ENCODE peak calls at places on chromosomes 7 and 10, in six cellular contexts. V is epithelial cell of proximal tubule; X is stimulated activated CD4-positive, alpha-beta T cell treated with anti-CD3 and anti-CD28 coated beads, TNF-alpha, amount 100 ng/mL, for 24 hours; B is body of pancreas; I is stimulated activated CD8-positive, alpha-beta memory T cell treated with anti-CD3 and anti-CD28 coated beads, Interleukin-15, amount 100 ng/mL, for 24 hours; D is NCI-H2171 treated with DMSO at 0.1 percent for 48 hours. Y is an unnamed sample.

GRCh38 chr10:95675403-95676116 is 18.2 kb downstream of the TCTN3 start:
- DNase-seq in V (no peak), X (no peak), B (no peak), I (no peak), D (no peak), Y (no peak)

GRCh38 chr10:45581497-45582385 is 90.8 kb downstream of the ZFAND4 start:
- DNase-seq in V (no peak), X (no peak), B (no peak), I (no peak), D (no peak), Y (no peak)

GRCh38 chr10:114181971-114182370 is 2.8 kb downstream of the TDRD1 start:
- DNase-seq in V (no peak), X (no peak), B (peak; percentile 89), I (no peak), D (no peak), Y (no peak)

GRCh38 chr10:761376-761775 is 71.9 kb upstream of the DIP2C start:
- DNase-seq in V (no peak), X (no peak), B (no peak), I (no peak), D (no peak), Y (no peak)

GRCh38 chr7:71266912-71267311 is 135.0 kb downstream of the GALNT17 start:
- DNase-seq in V (no peak), X (no peak), B (no peak), I (no peak), D (no peak), Y (no peak)

GRCh38 chr10:71801357-71801756 is 28.0 kb upstream of the VSIR start:
- DNase-seq in V (no peak), X (no peak), B (no peak), I (no peak), D (no peak), Y (no peak)

GRCh38 chr7:28573059-28573553 is 160.8 kb downstream of the CREB5 start:
- DNase-seq in V (no peak), X (no peak), B (peak; percentile 72), I (no peak), D (peak; percentile 86), Y (no peak)

GRCh38 chr7:79272066-79272669 is 181.3 kb downstream of the MAGI2 start:
- DNase-seq in V (no peak), X (no peak), B (no peak), I (no peak), D (peak; percentile 59), Y (no peak)

GRCh38 chr7:33903770-33904679 is 1.3 kb upstream of the BMPER start:
- DNase-seq in V (no peak), X (no peak), B (peak; percentile 23), I (no peak), D (peak; percentile 60), Y (peak; percentile 30)

GRCh38 chr7:35780070-35780469 is 20.8 kb upstream of the SEPTIN7 start:
- DNase-seq in V (no peak), X (no peak), B (no peak), I (no peak), D (no peak), Y (peak; percentile 8)

GRCh38 chr7:119252962-119253361 is 1020.0 kb upstream of the KCND2 start:
- DNase-seq in V (no peak), X (no peak), B (no peak), I (no peak), D (no peak), Y (no peak)

GRCh38 chr7:156192921-156193320 is 380.7 kb upstream of the SHH start:
- DNase-seq in V (peak; percentile 9), X (no peak), B (no peak), I (no peak), D (no peak), Y (no peak)

GRCh38 chr7:2248984-2249694 is 7.1 kb downstream of the NUDT1 start:
- DNase-seq in V (no peak), X (no peak), B (peak; percentile 35), I (no peak), D (no peak), Y (no peak)

GRCh38 chr10:96512997-96513685 is 585 bp downstream of the TLL2 start:
- DNase-seq in V (no peak), X (no peak), B (peak; percentile 31), I (peak; percentile 16), D (no peak), Y (no peak)

GRCh38 chr7:134613623-134614347 is 32.9 kb upstream of the BPGM start:
- DNase-seq in V (peak; percentile 80), X (no peak), B (no peak), I (no peak), D (no peak), Y (no peak)

GRCh38 chr10:47402681-47403301 is 18.7 kb upstream of the ZNF488 start:
- DNase-seq in V (peak; percentile 59), X (no peak), B (peak; percentile 18), I (no peak), D (no peak), Y (no peak)

GRCh38 chr10:16857419-16857818 is 40.2 kb upstream of the RSU1 start:
- DNase-seq in V (no peak), X (no peak), B (no peak), I (no peak), D (no peak), Y (no peak)

GRCh38 chr10:122702271-122702670 is 2.6 kb upstream of the C10orf120 start:
- DNase-seq in V (no peak), X (no peak), B (peak; percentile 52), I (no peak), D (no peak), Y (no peak)

GRCh38 chr10:49644035-49644345 is 30.2 kb downstream of the CHAT start:
- DNase-seq in V (no peak), X (no peak), B (no peak), I (no peak), D (no peak), Y (no peak)

GRCh38 chr10:72257051-72257892 is 16.5 kb upstream of the DDIT4 start:
- DNase-seq in V (no peak), X (no peak), B (no peak), I (no peak), D (no peak), Y (no peak)

GRCh38 chr7:37277513-37277912 is 171.2 kb downstream of the ELMO1 start:
- DNase-seq in V (no peak), X (no peak), B (no peak), I (no peak), D (no peak), Y (no peak)

GRCh38 chr7:24778543-24779282 is 21.4 kb upstream of the GSDME start:
- DNase-seq in V (no peak), X (no peak), B (no peak), I (no peak), D (no peak), Y (no peak)

GRCh38 chr10:98088186-98088971 is 46.1 kb upstream of the R3HCC1L start:
- DNase-seq in V (no peak), X (no peak), B (no peak), I (no peak), D (peak; percentile 10), Y (no peak)

Y was measured in occipital lobe.